ENCODE peak calls at places on chromosomes 16 and 17, in nine cellular contexts. H is B cell; M is right atrium auricular region; K is central memory CD4-positive, alpha-beta T cell; T is thoracic aorta; B is HFF-Myc; X is GOT3; N is glutamatergic neuron; W is A673. Z is an unnamed sample.

GRCh38 chr16:76303637-76304314 is 26.6 kb downstream of the CNTNAP4 start:
- DNase-seq in H (no peak), M (no peak), K (no peak), T (no peak), B (no peak), X (no peak), N (no peak), W (no peak), Z (no peak)

GRCh38 chr17:69084911-69085310 is 24.2 kb upstream of the ABCA9 start:
- DNase-seq in H (no peak), M (no peak), K (no peak), T (no peak), B (no peak), X (no peak), N (peak), W (no peak), Z (no peak)

GRCh38 chr16:72561-73537 is at the start of gene RHBDF1:
- DNase-seq in H (no peak), M (no peak), K (no peak), T (no peak), B (no peak), X (no peak), N (peak), W (peak), Z (peak)

GRCh38 chr16:29809031-29809747 is 2.8 kb upstream of the PRRT2 start:
- DNase-seq in H (no peak), M (no peak), K (no peak), T (no peak), B (no peak), X (no peak), N (no peak), W (no peak), Z (no peak)

GRCh38 chr17:38656959-38657823 is 17.6 kb downstream of the EPOP start:
- DNase-seq in H (no peak), M (no peak), K (no peak), T (no peak), B (no peak), X (no peak), N (peak), W (no peak), Z (no peak)

GRCh38 chr17:27407916-27408846 is 48.1 kb upstream of the KSR1 start:
- DNase-seq in H (no peak), M (no peak), K (no peak), T (no peak), B (peak), X (no peak), N (no peak), W (peak), Z (no peak)

GRCh38 chr16:57145046-57145963 is 40.5 kb downstream of the PSME3IP1 start:
- DNase-seq in H (no peak), M (no peak), K (no peak), T (no peak), B (no peak), X (no peak), N (no peak), W (peak), Z (no peak)

GRCh38 chr16:30065943-30066881 is 652 bp downstream of the ALDOA start:
- DNase-seq in H (no peak), M (no peak), K (no peak), T (no peak), B (no peak), X (peak), N (no peak), W (no peak), Z (no peak)

GRCh38 chr17:76736349-76737081 is 616 bp downstream of the SRSF2 start:
- DNase-seq in H (peak), M (peak), K (peak), T (no peak), B (no peak), X (peak), N (peak), W (peak), Z (peak)

GRCh38 chr16:61323456-61323855 is 712.8 kb downstream of the CDH8 start:
- DNase-seq in H (no peak), M (no peak), K (no peak), T (no peak), B (no peak), X (no peak), N (no peak), W (peak), Z (no peak)